ENCODE peak calls at places on chromosomes 7 and 10, in four cellular contexts. N is heart left ventricle, S is choroid plexus epithelial cell, X is EL. J is an unnamed sample.

GRCh38 chr10:123150986-123151738 is 3.0 kb upstream of the BUB3 start:
- DNase-seq in N (no peak), S (no peak), X (peak; percentile 29), J (peak; percentile 64)

GRCh38 chr7:2266911-2267310 is 24.9 kb downstream of the NUDT1 start:
- DNase-seq in N (no peak), S (peak; percentile 74), X (peak; percentile 88), J (no peak)

GRCh38 chr10:88499569-88500470 is 83.3 kb downstream of the RNLS start:
- DNase-seq in N (no peak), S (peak; percentile 74), X (peak; percentile 51), J (no peak)

GRCh38 chr7:135321556-135321955 is 87.9 kb downstream of the STRA8 start:
- DNase-seq in N (no peak), S (peak; percentile 52), X (peak; percentile 8), J (no peak)

GRCh38 chr10:59586407-59586891 is 123.2 kb downstream of the SLC16A9 start:
- DNase-seq in N (no peak), S (no peak), X (no peak), J (no peak)

GRCh38 chr7:151435971-151436370 is 4.0 kb downstream of the CRYGN start:
- DNase-seq in N (no peak), S (no peak), X (no peak), J (no peak)

GRCh38 chr10:34403512-34403911 is 411.6 kb downstream of the PARD3 start:
- DNase-seq in N (no peak), S (no peak), X (peak; percentile 22), J (no peak)

GRCh38 chr10:16437540-16437894 is 707 bp downstream of the PTER start:
- DNase-seq in N (no peak), S (no peak), X (no peak), J (no peak)

GRCh38 chr7:116150588-116150987 is 59.8 kb upstream of the TES start:
- DNase-seq in N (no peak), S (peak; percentile 42), X (no peak), J (no peak)

GRCh38 chr10:36385693-36386092 is 739.7 kb upstream of the ANKRD30A start:
- DNase-seq in N (no peak), S (peak; percentile 8), X (no peak), J (no peak)

J was measured in stimulated activated effector memory CD8-positive, alpha-beta T cell treated with anti-CD3 and anti-CD28 coated beads, Interleukin-12 subunit alpha, Interleukin-12 subunit beta, amount 100 ng/mL, for 72 hours.